ENCODE peak calls at places on chromosomes 6 and 20, in five cellular contexts. E is mammary epithelial cell, Z is A549, P is NCI-H1105, B is GM10248. S is an unnamed sample.

GRCh38 chr6:40348591-40348990 is 238.6 kb downstream of the LRFN2 start:
- DNase-seq in Z (no peak), B (peak; percentile 3), P (no peak), E (no peak), S (no peak)

GRCh38 chr20:32439132-32439829 is 81.2 kb downstream of the ASXL1 start:
- DNase-seq in Z (no peak), B (no peak), P (no peak), E (no peak), S (no peak)

GRCh38 chr20:50242863-50243609 is 52.4 kb downstream of the CEBPB start:
- DNase-seq in P (peak; percentile 70), E (peak; percentile 93), B (no peak), Z (no peak), S (peak; percentile 26)

GRCh38 chr6:44138717-44139350 is 11.5 kb downstream of the TMEM63B start:
- DNase-seq in P (no peak), E (no peak), B (no peak), Z (no peak), S (no peak)

GRCh38 chr20:50425076-50425475 is 85.1 kb upstream of the PTPN1 start:
- DNase-seq in E (no peak), B (no peak), Z (no peak), P (no peak), S (no peak)

GRCh38 chr6:33623895-33624381 is 2.8 kb downstream of the ITPR3 start:
- DNase-seq in E (no peak), B (no peak), P (peak; percentile 13), Z (no peak), S (no peak)

GRCh38 chr6:54681987-54682386 is 164.6 kb upstream of the FAM83B start:
- DNase-seq in E (peak; percentile 59), Z (no peak), B (no peak), P (no peak), S (no peak)

GRCh38 chr6:42419490-42420280 is 32.0 kb downstream of the TRERF1 start:
- DNase-seq in E (no peak), B (no peak), Z (no peak), P (no peak), S (no peak)

GRCh38 chr6:57267586-57268293 is 45.6 kb upstream of the RAB23 start:
- DNase-seq in B (no peak), E (peak; percentile 94), Z (peak; percentile 28), P (peak; percentile 9), S (peak; percentile 86)

GRCh38 chr6:110039996-110040383 is 61.9 kb downstream of the GPR6 start:
- DNase-seq in E (peak; percentile 15), B (peak; percentile 51), Z (no peak), P (peak; percentile 28), S (no peak)

GRCh38 chr6:45586216-45587171 is 208.8 kb upstream of the SUPT3H start:
- DNase-seq in E (peak; percentile 85), Z (no peak), B (no peak), P (no peak), S (peak; percentile 95)

GRCh38 chr6:22765015-22765414 is 195.6 kb downstream of the HDGFL1 start:
- DNase-seq in Z (no peak), P (no peak), E (peak; percentile 36), B (no peak), S (no peak)

GRCh38 chr6:100467144-100468012 is 2.7 kb upstream of the SIM1 start:
- DNase-seq in E (no peak), Z (no peak), P (no peak), B (no peak), S (no peak)

S was measured in epithelial cell of prostate.